ENCODE peak calls at places on chromosomes 16 and 17, in seven cellular contexts. H is HCT116, C is SK-N-SH, W is HepG2, R is GM12878, E is H1, Q is K562. T is an unnamed sample.

GRCh38 chr17:21058098-21058893 is 15.5 kb upstream of the USP22 start:
- DNase-seq in H (no peak), Q (no peak), E (no peak), R (no peak), C (no peak), W (no peak), T (no peak)

GRCh38 chr16:81071816-81072215 is 5.2 kb downstream of the C16orf46 start:
- DNase-seq in C (no peak), R (no peak), W (peak; percentile 63), Q (peak; percentile 63), H (peak; percentile 28), E (no peak), T (no peak)

GRCh38 chr16:1188781-1189189 is 35.9 kb downstream of the CACNA1H start:
- DNase-seq in W (no peak), H (no peak), Q (peak; percentile 72), R (no peak), E (peak; percentile 85), C (no peak), T (peak; percentile 75)

GRCh38 chr17:19294443-19294842 is 57.3 kb downstream of the EPN2 start:
- DNase-seq in Q (no peak), W (no peak), C (no peak), E (no peak), R (no peak), H (no peak), T (no peak)

GRCh38 chr17:79147791-79148506 is 73.3 kb downstream of the ENGASE start:
- DNase-seq in R (no peak), W (no peak), H (no peak), Q (peak; percentile 9), C (no peak), E (no peak), T (no peak)

GRCh38 chr17:8409966-8410881 is 12.6 kb upstream of the RNF222 start:
- DNase-seq in R (peak; percentile 17), E (peak; percentile 95), H (peak; percentile 73), C (peak; percentile 80), Q (peak; percentile 88), W (peak; percentile 80), T (peak; percentile 88)

GRCh38 chr17:52148969-52149351 is 9.6 kb downstream of the CA10 start:
- DNase-seq in E (no peak), H (no peak), Q (no peak), C (no peak), R (no peak), W (no peak), T (no peak)

GRCh38 chr17:44829558-44830358 is at the start of gene GJC1:
- DNase-seq in W (no peak), C (peak; percentile 91), R (no peak), E (peak; percentile 83), H (no peak), Q (peak; percentile 16), T (peak; percentile 35)

GRCh38 chr17:67491009-67491677 is 114.1 kb downstream of the PITPNC1 start:
- DNase-seq in C (peak; percentile 89), W (peak; percentile 19), Q (peak; percentile 5), R (no peak), H (peak; percentile 87), E (peak; percentile 62), T (peak; percentile 39)

GRCh38 chr17:79852748-79853147 is 13.5 kb upstream of the CBX4 start:
- DNase-seq in E (no peak), R (no peak), H (no peak), Q (no peak), W (no peak), C (no peak), T (no peak)

GRCh38 chr16:24800586-24800985 is 45.2 kb upstream of the SLC5A11 start:
- DNase-seq in H (no peak), C (no peak), R (no peak), E (no peak), Q (peak; percentile 14), W (peak; percentile 48), T (peak; percentile 65)

GRCh38 chr16:47258874-47259461 is 115.2 kb upstream of the NETO2 start:
- DNase-seq in E (no peak), H (peak; percentile 18), R (peak; percentile 5), C (peak; percentile 42), Q (peak; percentile 56), W (peak; percentile 38), T (peak; percentile 46)

GRCh38 chr17:49889500-49889899 is 41.6 kb upstream of the TAC4 start:
- DNase-seq in H (no peak), W (no peak), E (no peak), R (no peak), Q (no peak), C (no peak), T (peak; percentile 89)

GRCh38 chr17:72772331-72772821 is 320.1 kb downstream of the SLC39A11 start:
- DNase-seq in C (no peak), Q (no peak), R (no peak), W (no peak), H (no peak), E (no peak), T (no peak)

GRCh38 chr17:49841548-49841947 is 6.3 kb downstream of the TAC4 start:
- DNase-seq in W (no peak), E (no peak), C (no peak), R (no peak), Q (no peak), H (no peak), T (no peak)

DNA sequence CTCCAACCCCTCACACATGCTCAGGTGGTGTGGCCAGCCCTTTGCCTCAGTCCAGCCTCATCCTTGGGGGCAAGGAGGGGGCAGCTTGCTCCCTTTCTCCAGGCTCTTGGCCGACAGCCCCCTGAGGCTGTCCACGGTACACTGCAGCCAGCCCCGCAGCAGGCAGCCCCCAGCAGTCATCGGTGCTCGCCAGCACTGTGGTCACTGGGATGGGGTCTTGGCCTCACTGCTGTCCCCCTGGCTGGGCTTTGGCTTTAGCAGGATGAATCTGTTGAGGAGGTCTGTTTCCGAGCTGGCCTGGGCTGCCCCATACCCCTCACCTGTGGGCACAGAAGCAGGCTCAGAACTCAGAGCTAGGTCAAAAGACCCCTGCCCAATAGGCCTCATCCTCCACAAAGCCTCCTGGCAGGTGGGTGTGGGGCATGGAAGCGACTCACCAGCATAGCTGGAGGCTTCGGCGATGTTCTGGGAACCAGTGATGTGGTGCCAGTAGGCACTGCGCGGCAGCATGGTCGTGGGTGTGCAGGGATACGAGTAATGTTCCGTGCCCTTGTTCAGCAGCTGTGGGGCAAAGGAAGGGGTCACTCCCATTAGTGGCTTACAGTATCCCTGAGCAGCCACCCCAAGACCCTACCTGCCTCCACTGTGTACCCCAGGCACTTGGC is 10.8 kb downstream of the POLR2C start:
- DNase-seq in W (no peak), E (no peak), C (no peak), R (no peak), Q (no peak), H (no peak), T (no peak)
- TF ChIP-seq JUND in W (no peak), E (no peak), C (no peak), R (no peak), Q (no peak), H (no peak), T (no peak)

GRCh38 chr17:28645576-28645939 is 600 bp upstream of the BLTP2 start:
- DNase-seq in W (no peak), E (no peak), R (no peak), C (no peak), H (no peak), Q (no peak), T (no peak)

GRCh38 chr17:28646039-28646754 is 1.2 kb upstream of the BLTP2 start:
- DNase-seq in H (no peak), W (no peak), R (no peak), C (no peak), E (no peak), Q (peak; percentile 76), T (no peak)

GRCh38 chr17:28643979-28644781 is 778 bp downstream of the BLTP2 start:
- DNase-seq in R (no peak), C (peak; percentile 67), W (peak; percentile 51), E (peak; percentile 60), H (peak; percentile 31), Q (peak; percentile 87), T (peak; percentile 82)

GRCh38 chr17:28644782-28645575 is at the start of gene BLTP2:
- DNase-seq in W (peak; percentile 85), E (peak; percentile 91), Q (peak; percentile 99), H (peak; percentile 86), C (peak; percentile 99), R (peak; percentile 82), T (peak; percentile 98)

DNA sequence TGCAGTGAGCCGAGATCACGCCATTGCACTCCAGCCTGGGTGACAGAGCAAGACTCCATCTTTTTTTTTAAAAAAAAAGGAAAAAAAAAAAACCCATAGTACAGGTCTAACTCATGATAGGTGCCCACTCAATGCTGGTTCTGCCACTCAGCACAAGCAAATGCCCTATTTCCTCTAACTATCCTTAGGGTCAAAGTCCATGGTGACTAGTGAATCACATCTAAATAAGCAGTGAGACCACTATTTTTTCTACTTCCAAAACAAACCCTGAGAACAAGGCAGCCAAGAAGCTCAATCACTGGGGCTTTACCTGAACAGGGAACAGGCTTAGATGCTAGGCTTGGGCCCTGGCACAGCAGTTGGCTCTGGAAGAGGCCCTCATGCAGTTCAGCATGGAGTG is 3.4 kb downstream of the BLTP2 start:
- DNase-seq in E (no peak), W (peak; percentile 68), Q (no peak), C (no peak), H (no peak), R (no peak), T (no peak)
- TF ChIP-seq JUND in E (no peak), W (no peak), Q (no peak), C (no peak), H (no peak), R (no peak), T (no peak)

GRCh38 chr17:36470499-36470898 is 16.0 kb upstream of the ZNHIT3 start:
- DNase-seq in Q (no peak), C (no peak), H (no peak), E (no peak), W (no peak), R (no peak), T (no peak)
- TF ChIP-seq JUND in Q (no peak), C (no peak), H (no peak), E (no peak), W (no peak), R (no peak), T (no peak)

DNA sequence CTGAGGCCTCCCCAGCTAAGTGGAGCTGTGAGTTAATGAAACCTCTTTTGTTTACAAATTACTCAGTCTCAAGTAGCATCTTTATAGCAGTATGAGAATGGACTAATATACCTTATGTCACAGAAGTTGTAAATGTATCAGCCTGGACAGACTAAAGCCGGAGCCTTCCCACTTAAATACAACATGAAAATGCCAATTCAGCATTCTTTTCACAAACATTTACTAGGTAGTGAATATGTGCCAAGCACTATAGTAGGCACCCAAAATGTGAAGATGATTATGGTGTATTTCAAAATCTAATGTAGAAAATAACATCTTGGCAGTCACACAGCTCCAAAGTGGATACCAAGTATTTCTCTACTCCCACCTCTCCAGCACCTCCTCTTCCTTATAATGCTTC is 693.0 kb downstream of the KCNJ2 start:
- DNase-seq in W (no peak), Q (no peak), H (no peak), C (no peak), R (no peak), E (no peak), T (no peak)
- TF ChIP-seq JUND in W (no peak), Q (no peak), H (no peak), C (no peak), R (no peak), E (no peak), T (no peak)